ENCODE peak calls at places on chromosomes 5 and 9, in eight cellular contexts. Z, T, D, X, N, F, M and R are unnamed samples.

GRCh38 chr9:135009711-135010362 is 77.6 kb upstream of the OLFM1 start:
- DNase-seq in X (no peak), F (no peak), T (no peak), N (no peak), M (no peak), D (no peak), Z (no peak), R (no peak)

GRCh38 chr9:90303653-90304052 is 339.0 kb downstream of the DIRAS2 start:
- DNase-seq in F (no peak), X (no peak), D (no peak), N (no peak), Z (no peak), M (no peak), T (no peak), R (no peak)

GRCh38 chr5:126868961-126869451 is 92.1 kb downstream of the LMNB1 start:
- DNase-seq in Z (peak; percentile 23), N (no peak), D (peak; percentile 19), F (no peak), X (no peak), T (no peak), M (peak; percentile 46), R (no peak)

GRCh38 chr5:122126711-122127385 is 2.5 kb upstream of the ZNF474 start:
- DNase-seq in X (no peak), M (peak; percentile 32), N (no peak), F (no peak), D (no peak), T (no peak), Z (no peak), R (no peak)

GRCh38 chr5:53194086-53194485 is 84.5 kb upstream of the MOCS2 start:
- DNase-seq in M (no peak), D (no peak), X (no peak), N (no peak), F (no peak), Z (no peak), T (no peak), R (no peak)

GRCh38 chr9:91361294-91362201 is at the start of gene AUH:
- DNase-seq in M (peak; percentile 86), T (peak; percentile 87), F (peak; percentile 76), D (peak; percentile 92), X (peak; percentile 85), Z (peak; percentile 85), N (peak; percentile 74), R (peak; percentile 83)

GRCh38 chr5:83715316-83716060 is 5.2 kb downstream of the HAPLN1 start:
- DNase-seq in F (no peak), D (no peak), T (no peak), N (no peak), Z (no peak), X (no peak), M (no peak), R (no peak)

GRCh38 chr9:112858005-112858404 is 32.7 kb downstream of the SLC46A2 start:
- DNase-seq in N (no peak), F (no peak), Z (no peak), M (no peak), D (no peak), T (no peak), X (no peak), R (no peak)

GRCh38 chr9:136644343-136644592 is 18.4 kb upstream of the EGFL7 start:
- DNase-seq in X (no peak), T (no peak), F (peak; percentile 69), N (no peak), D (no peak), M (peak; percentile 79), Z (no peak), R (no peak)